ENCODE peak calls at places on chromosome X, in eight cellular contexts. One of them, this sample, is unnamed.

GRCh38 chrX:63686878-63687714 is 97.9 kb downstream of the ARHGEF9 start:
- DNase-seq in CD8-positive, alpha-beta memory T cell: no peak
- DNase-seq in kidney: no peak
- DNase-seq in fibroblast of lung: peak; percentile 32
- DNase-seq in A549: peak; percentile 11
- DNase-seq in CD4-positive, CD25-positive, alpha-beta regulatory T cell: peak; percentile 48
- DNase-seq in adrenal gland: no peak
- DNase-seq in mesendoderm: peak; percentile 66
- DNase-seq in this sample: peak; percentile 33

GRCh38 chrX:65985922-65986588 is 53.8 kb downstream of the VSIG4 start:
- DNase-seq in CD8-positive, alpha-beta memory T cell: peak; percentile 70
- DNase-seq in kidney: no peak
- DNase-seq in fibroblast of lung: peak; percentile 18
- DNase-seq in A549: peak; percentile 25
- DNase-seq in CD4-positive, CD25-positive, alpha-beta regulatory T cell: peak; percentile 74
- DNase-seq in adrenal gland: peak; percentile 53
- DNase-seq in mesendoderm: peak; percentile 96
- DNase-seq in this sample: peak; percentile 54

GRCh38 chrX:46204721-46205422 is 340.3 kb downstream of the ZNF674 start:
- DNase-seq in CD8-positive, alpha-beta memory T cell: no peak
- DNase-seq in kidney: no peak
- DNase-seq in fibroblast of lung: no peak
- DNase-seq in A549: no peak
- DNase-seq in CD4-positive, CD25-positive, alpha-beta regulatory T cell: no peak
- DNase-seq in adrenal gland: no peak
- DNase-seq in mesendoderm: no peak
- DNase-seq in this sample: no peak

GRCh38 chrX:31181377-31182038 is 109.7 kb upstream of the FTHL17 start:
- DNase-seq in CD8-positive, alpha-beta memory T cell: no peak
- DNase-seq in kidney: no peak
- DNase-seq in fibroblast of lung: no peak
- DNase-seq in A549: no peak
- DNase-seq in CD4-positive, CD25-positive, alpha-beta regulatory T cell: no peak
- DNase-seq in adrenal gland: no peak
- DNase-seq in mesendoderm: no peak
- DNase-seq in this sample: no peak

GRCh38 chrX:54043696-54044125 is 562 bp downstream of the PHF8 start:
- DNase-seq in CD8-positive, alpha-beta memory T cell: peak; percentile 66
- DNase-seq in kidney: no peak
- DNase-seq in fibroblast of lung: peak; percentile 30
- DNase-seq in A549: no peak
- DNase-seq in CD4-positive, CD25-positive, alpha-beta regulatory T cell: peak; percentile 56
- DNase-seq in adrenal gland: peak; percentile 53
- DNase-seq in mesendoderm: no peak
- DNase-seq in this sample: no peak

GRCh38 chrX:68599256-68600152 is 48.0 kb upstream of the STARD8 start:
- DNase-seq in CD8-positive, alpha-beta memory T cell: no peak
- DNase-seq in kidney: no peak
- DNase-seq in fibroblast of lung: no peak
- DNase-seq in A549: peak; percentile 3
- DNase-seq in CD4-positive, CD25-positive, alpha-beta regulatory T cell: peak; percentile 8
- DNase-seq in adrenal gland: no peak
- DNase-seq in mesendoderm: no peak
- DNase-seq in this sample: no peak

GRCh38 chrX:139930923-139931645 is 1.8 kb downstream of the ATP11C start:
- DNase-seq in CD8-positive, alpha-beta memory T cell: peak; percentile 43
- DNase-seq in kidney: no peak
- DNase-seq in fibroblast of lung: peak; percentile 10
- DNase-seq in A549: peak; percentile 10
- DNase-seq in CD4-positive, CD25-positive, alpha-beta regulatory T cell: peak; percentile 29
- DNase-seq in adrenal gland: peak; percentile 47
- DNase-seq in mesendoderm: peak; percentile 36
- DNase-seq in this sample: no peak

GRCh38 chrX:119009071-119009470 is 34.7 kb downstream of the LONRF3 start:
- DNase-seq in CD8-positive, alpha-beta memory T cell: no peak
- DNase-seq in kidney: no peak
- DNase-seq in fibroblast of lung: no peak
- DNase-seq in A549: no peak
- DNase-seq in CD4-positive, CD25-positive, alpha-beta regulatory T cell: no peak
- DNase-seq in adrenal gland: no peak
- DNase-seq in mesendoderm: no peak
- DNase-seq in this sample: no peak

DNA sequence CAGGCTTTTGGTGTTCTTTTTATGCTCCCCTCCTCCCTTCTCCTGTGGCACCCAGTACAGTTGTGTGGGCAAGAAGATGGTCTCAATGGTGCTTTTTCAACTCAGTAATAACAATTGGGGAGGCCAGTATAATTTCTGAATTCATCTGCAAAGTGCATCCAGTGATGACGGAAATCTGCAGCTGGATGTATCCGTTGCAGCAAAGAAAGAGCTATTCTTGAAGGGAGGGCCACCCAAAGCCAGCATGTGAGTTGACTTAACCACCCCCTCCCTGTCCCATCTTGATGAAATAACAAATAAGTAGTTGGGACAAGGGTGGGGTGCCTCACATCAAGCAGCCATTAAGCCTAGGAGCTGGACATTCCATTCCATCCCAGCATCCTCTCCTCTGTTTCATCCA is 30.7 kb downstream of the TSC22D3 start:
- DNase-seq in CD8-positive, alpha-beta memory T cell: no peak
- DNase-seq in kidney: no peak
- DNase-seq in fibroblast of lung: no peak
- DNase-seq in A549: no peak
- DNase-seq in CD4-positive, CD25-positive, alpha-beta regulatory T cell: no peak
- DNase-seq in adrenal gland: no peak
- DNase-seq in mesendoderm: no peak
- DNase-seq in this sample: no peak
- H3K4me1 ChIP-seq in CD8-positive, alpha-beta memory T cell: peaks cover 34% of the 10 kb centered on the region
- H3K4me1 ChIP-seq in kidney: peaks cover 24% of the 10 kb centered on the region
- H3K4me1 ChIP-seq in fibroblast of lung: peaks cover 7% of the 10 kb centered on the region
- H3K4me1 ChIP-seq in A549: peaks cover 25% of the 10 kb centered on the region
- H3K4me1 ChIP-seq in CD4-positive, CD25-positive, alpha-beta regulatory T cell: peaks cover 27% of the 10 kb centered on the region
- H3K4me1 ChIP-seq in adrenal gland: peaks cover 55% of the 10 kb centered on the region
- H3K4me1 ChIP-seq in mesendoderm: no peaks in the 10 kb centered on the region
- H3K4me1 ChIP-seq in this sample: peaks cover 24% of the 10 kb centered on the region

GRCh38 chrX:40169193-40170086 is 71.7 kb upstream of the BCOR start:
- DNase-seq in CD8-positive, alpha-beta memory T cell: peak; percentile 89
- DNase-seq in kidney: peak; percentile 89
- DNase-seq in fibroblast of lung: peak; percentile 73
- DNase-seq in A549: peak; percentile 73
- DNase-seq in CD4-positive, CD25-positive, alpha-beta regulatory T cell: peak; percentile 90
- DNase-seq in adrenal gland: peak; percentile 89
- DNase-seq in mesendoderm: peak; percentile 85
- DNase-seq in this sample: no peak
- H3K4me1 ChIP-seq in CD8-positive, alpha-beta memory T cell: peaks cover 34% of the 10 kb centered on the region
- H3K4me1 ChIP-seq in kidney: peaks cover 19% of the 10 kb centered on the region
- H3K4me1 ChIP-seq in fibroblast of lung: peaks cover 5% of the 10 kb centered on the region
- H3K4me1 ChIP-seq in A549: peaks cover 10% of the 10 kb centered on the region
- H3K4me1 ChIP-seq in CD4-positive, CD25-positive, alpha-beta regulatory T cell: peaks cover 58% of the 10 kb centered on the region
- H3K4me1 ChIP-seq in adrenal gland: peaks cover 18% of the 10 kb centered on the region
- H3K4me1 ChIP-seq in mesendoderm: no peaks in the 10 kb centered on the region
- H3K4me1 ChIP-seq in this sample: no peaks in the 10 kb centered on the region

DNA sequence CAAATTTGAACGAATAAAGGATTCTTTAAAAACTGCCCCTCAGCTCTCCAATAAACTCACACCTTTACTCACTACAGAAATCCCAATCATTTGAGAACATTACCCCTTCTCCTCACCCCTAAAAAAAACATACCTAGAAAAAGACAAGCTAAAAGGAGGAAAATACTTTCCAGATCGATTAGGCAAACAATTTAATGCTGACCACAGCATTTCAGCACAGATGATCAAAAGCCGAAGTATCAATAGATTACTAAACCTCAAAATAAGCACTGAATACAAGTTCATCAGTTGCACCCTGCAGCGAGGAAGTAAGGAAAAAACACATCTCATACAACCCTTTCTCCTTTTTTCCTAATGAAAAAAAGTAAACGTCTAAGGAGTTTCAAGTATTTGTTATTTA is 65.5 kb downstream of the MBNL3 start:
- DNase-seq in CD8-positive, alpha-beta memory T cell: no peak
- DNase-seq in kidney: no peak
- DNase-seq in fibroblast of lung: no peak
- DNase-seq in A549: no peak
- DNase-seq in CD4-positive, CD25-positive, alpha-beta regulatory T cell: no peak
- DNase-seq in adrenal gland: no peak
- DNase-seq in mesendoderm: no peak
- DNase-seq in this sample: no peak
- H3K4me1 ChIP-seq in CD8-positive, alpha-beta memory T cell: no peaks in the 10 kb centered on the region
- H3K4me1 ChIP-seq in kidney: no peaks in the 10 kb centered on the region
- H3K4me1 ChIP-seq in fibroblast of lung: no peaks in the 10 kb centered on the region
- H3K4me1 ChIP-seq in A549: no peaks in the 10 kb centered on the region
- H3K4me1 ChIP-seq in CD4-positive, CD25-positive, alpha-beta regulatory T cell: no peaks in the 10 kb centered on the region
- H3K4me1 ChIP-seq in adrenal gland: no peaks in the 10 kb centered on the region
- H3K4me1 ChIP-seq in mesendoderm: no peaks in the 10 kb centered on the region
- H3K4me1 ChIP-seq in this sample: peaks cover 3% of the 10 kb centered on the region

GRCh38 chrX:124534530-124534929 is 188.2 kb downstream of the SH2D1A start:
- DNase-seq in CD8-positive, alpha-beta memory T cell: no peak
- DNase-seq in kidney: no peak
- DNase-seq in fibroblast of lung: no peak
- DNase-seq in A549: no peak
- DNase-seq in CD4-positive, CD25-positive, alpha-beta regulatory T cell: no peak
- DNase-seq in adrenal gland: no peak
- DNase-seq in mesendoderm: peak; percentile 7
- DNase-seq in this sample: no peak

GRCh38 chrX:124540474-124540873 is 194.1 kb downstream of the SH2D1A start:
- DNase-seq in CD8-positive, alpha-beta memory T cell: no peak
- DNase-seq in kidney: no peak
- DNase-seq in fibroblast of lung: no peak
- DNase-seq in A549: no peak
- DNase-seq in CD4-positive, CD25-positive, alpha-beta regulatory T cell: no peak
- DNase-seq in adrenal gland: no peak
- DNase-seq in mesendoderm: no peak
- DNase-seq in this sample: peak; percentile 26
- H3K4me1 ChIP-seq in CD8-positive, alpha-beta memory T cell: no peaks in the 10 kb centered on the region
- H3K4me1 ChIP-seq in kidney: no peaks in the 10 kb centered on the region
- H3K4me1 ChIP-seq in fibroblast of lung: no peaks in the 10 kb centered on the region
- H3K4me1 ChIP-seq in A549: no peaks in the 10 kb centered on the region
- H3K4me1 ChIP-seq in CD4-positive, CD25-positive, alpha-beta regulatory T cell: no peaks in the 10 kb centered on the region
- H3K4me1 ChIP-seq in adrenal gland: no peaks in the 10 kb centered on the region
- H3K4me1 ChIP-seq in mesendoderm: no peaks in the 10 kb centered on the region
- H3K4me1 ChIP-seq in this sample: no peaks in the 10 kb centered on the region

DNA sequence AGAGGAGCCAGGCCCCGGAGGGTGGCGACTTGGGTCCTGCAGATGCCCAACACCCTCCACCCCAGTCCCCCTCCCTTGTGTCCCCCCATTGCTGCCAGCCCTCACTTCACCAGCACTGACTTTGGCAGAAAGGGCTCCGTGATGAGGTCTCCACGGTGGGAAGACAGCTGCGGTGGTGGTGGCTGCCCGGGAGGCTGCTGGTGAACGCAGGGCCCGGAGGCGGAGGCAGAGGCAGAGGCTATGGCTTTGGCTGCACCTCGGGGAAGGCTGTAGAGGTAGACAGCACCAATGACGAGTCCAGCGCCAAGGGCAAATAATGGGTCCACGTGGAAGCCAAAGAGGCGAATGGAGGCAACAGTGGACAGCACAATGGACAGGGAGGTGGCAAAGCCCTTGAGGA is 6.8 kb downstream of the SLC35A2 start:
- DNase-seq in CD8-positive, alpha-beta memory T cell: no peak
- DNase-seq in kidney: peak; percentile 63
- DNase-seq in fibroblast of lung: no peak
- DNase-seq in A549: no peak
- DNase-seq in CD4-positive, CD25-positive, alpha-beta regulatory T cell: no peak
- DNase-seq in adrenal gland: no peak
- DNase-seq in mesendoderm: no peak
- DNase-seq in this sample: no peak
- H3K4me1 ChIP-seq in CD8-positive, alpha-beta memory T cell: peaks cover 2% of the 10 kb centered on the region
- H3K4me1 ChIP-seq in kidney: no peaks in the 10 kb centered on the region
- H3K4me1 ChIP-seq in fibroblast of lung: no peaks in the 10 kb centered on the region
- H3K4me1 ChIP-seq in A549: peaks cover under 1% of the 10 kb centered on the region
- H3K4me1 ChIP-seq in CD4-positive, CD25-positive, alpha-beta regulatory T cell: peaks cover 2% of the 10 kb centered on the region
- H3K4me1 ChIP-seq in adrenal gland: no peaks in the 10 kb centered on the region
- H3K4me1 ChIP-seq in mesendoderm: no peaks in the 10 kb centered on the region
- H3K4me1 ChIP-seq in this sample: no peaks in the 10 kb centered on the region